ENCODE peak calls at places on chromosomes 1 and 21, in five cellular contexts. D is SK-N-MC, K is ascending aorta, F is right cardiac atrium, V is DND-41. E is an unnamed sample. For H3K9me3, the result is how much of the 10 kb centered on the place peaks cover.

GRCh38 chr1:51313961-51314777 is 16.2 kb downstream of the TTC39A start:
- DNase-seq in F (no peak), D (peak), V (no peak), K (no peak), E (no peak)

GRCh38 chr1:55337801-55338447 is 122.8 kb upstream of the USP24 start:
- DNase-seq in D (no peak), K (no peak), V (no peak), F (no peak), E (no peak)

GRCh38 chr1:159914252-159915018 is 10.9 kb downstream of the TAGLN2 start:
- DNase-seq in K (no peak), V (no peak), F (no peak), D (no peak), E (no peak)

GRCh38 chr1:107704911-107705310 is 260.1 kb downstream of the VAV3 start:
- DNase-seq in F (no peak), V (no peak), D (no peak), K (no peak), E (no peak)

GRCh38 chr1:15757016-15757543 is 1.5 kb upstream of the FBLIM1 start:
- DNase-seq in F (no peak), V (no peak), D (no peak), K (no peak), E (no peak)

GRCh38 chr1:225484657-225485606 is 57.1 kb upstream of the LBR start:
- DNase-seq in F (no peak), V (no peak), K (no peak), D (no peak), E (no peak)

GRCh38 chr1:218284377-218284916 is 646 bp upstream of the RRP15 start:
- DNase-seq in F (peak), V (no peak), D (no peak), K (no peak), E (no peak)

GRCh38 chr1:108051625-108052382 is 86.8 kb upstream of the VAV3 start:
- DNase-seq in K (no peak), F (no peak), V (no peak), D (no peak), E (no peak)

GRCh38 chr1:90114521-90115141 is 119.7 kb downstream of the ZNF326 start:
- DNase-seq in V (no peak), D (peak), K (no peak), F (no peak), E (no peak)

DNA sequence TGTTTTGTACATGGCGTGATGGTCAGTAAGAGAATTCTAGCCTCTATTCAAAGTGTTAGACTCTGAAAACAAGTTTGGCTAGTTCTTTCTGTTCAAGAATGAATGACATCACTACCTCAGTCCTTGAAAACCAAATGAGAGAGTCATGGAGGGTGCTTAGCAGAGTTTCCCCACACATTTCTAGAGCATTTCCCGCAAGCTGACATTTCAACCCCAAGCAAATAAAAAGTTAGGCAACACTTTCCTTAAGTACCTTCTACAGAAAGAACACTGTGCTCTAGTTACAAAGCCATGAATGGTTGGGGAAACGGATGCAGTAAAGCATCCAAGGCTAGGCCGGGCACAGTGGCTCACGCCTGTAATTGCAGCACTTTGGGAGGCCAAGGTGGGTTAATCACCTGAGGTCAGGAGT is 47.9 kb upstream of the SLC44A3 start:
- DNase-seq in D (no peak), V (no peak), F (no peak), K (no peak), E (no peak)
- H3K27ac ChIP-seq in D (no peak), V (no peak), F (no peak), K (no peak), E (no peak)

DNA sequence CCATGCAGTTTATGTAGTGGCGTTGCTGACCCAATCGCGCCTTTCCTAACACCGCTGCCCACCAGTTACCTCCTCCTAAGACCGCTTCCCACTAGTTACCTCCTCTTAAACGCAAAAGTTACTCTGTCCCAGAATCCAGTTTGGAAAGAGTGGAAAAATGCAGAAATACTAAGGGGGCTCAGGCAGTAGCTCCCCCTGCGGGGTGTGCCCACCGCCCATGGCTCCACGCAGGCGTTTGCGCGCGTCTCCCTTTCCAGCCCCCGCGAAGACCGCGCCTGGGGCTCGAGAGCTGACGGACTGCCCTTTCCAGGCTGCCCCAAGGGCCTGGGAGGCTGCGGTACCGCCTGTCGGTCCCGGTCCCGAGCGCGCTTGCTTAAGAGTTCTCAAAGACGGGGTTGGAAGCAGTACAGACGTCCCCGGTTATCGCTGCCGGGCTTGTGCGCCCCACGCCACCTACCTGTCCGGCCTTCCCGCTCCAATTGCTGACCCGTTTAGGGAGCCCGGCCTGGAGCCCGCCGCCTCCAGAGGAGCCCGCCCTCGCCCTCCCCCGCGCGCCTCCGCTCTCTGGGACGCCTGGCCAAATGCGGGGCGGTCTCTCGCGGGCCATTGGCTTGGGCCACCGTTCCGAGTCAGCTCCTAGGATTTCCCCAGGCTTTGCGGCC is 414.1 kb upstream of the ESRRG start:
- DNase-seq in D (no peak), K (no peak), V (no peak), F (peak), E (no peak)
- H3K9me3 ChIP-seq in D (under half), K (under half), V (under half), F (under half), E (under half)

DNA sequence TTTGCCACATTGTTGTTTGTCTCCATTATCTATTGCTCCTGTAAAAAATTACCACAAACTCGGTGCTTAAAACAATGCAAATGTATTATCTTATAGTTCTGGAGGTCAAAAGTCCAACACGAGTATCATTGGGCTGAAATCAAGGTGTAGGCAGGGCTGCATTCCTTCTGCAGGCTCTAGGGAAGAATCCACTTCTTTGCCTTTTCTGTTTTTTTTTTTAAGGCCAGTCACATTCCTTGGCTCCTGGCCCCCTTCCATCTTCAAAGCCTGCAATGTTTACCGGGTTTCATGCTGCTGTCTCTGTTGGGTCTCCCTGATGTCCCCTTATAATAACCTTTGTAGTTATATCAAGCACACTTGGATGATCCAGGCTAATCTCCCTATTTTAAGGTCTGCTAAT is 212.7 kb downstream of the PTBP2 start:
- DNase-seq in V (no peak), F (no peak), K (no peak), D (no peak), E (no peak)
- H3K27ac ChIP-seq in V (no peak), F (no peak), K (no peak), D (no peak), E (no peak)

GRCh38 chr21:17185685-17186084 is 327.2 kb upstream of the CXADR start:
- DNase-seq in K (no peak), D (no peak), F (peak), V (no peak), E (no peak)
- H3K9me3 ChIP-seq in K (under half), D (under half), F (under half), V (under half), E (under half)

DNA sequence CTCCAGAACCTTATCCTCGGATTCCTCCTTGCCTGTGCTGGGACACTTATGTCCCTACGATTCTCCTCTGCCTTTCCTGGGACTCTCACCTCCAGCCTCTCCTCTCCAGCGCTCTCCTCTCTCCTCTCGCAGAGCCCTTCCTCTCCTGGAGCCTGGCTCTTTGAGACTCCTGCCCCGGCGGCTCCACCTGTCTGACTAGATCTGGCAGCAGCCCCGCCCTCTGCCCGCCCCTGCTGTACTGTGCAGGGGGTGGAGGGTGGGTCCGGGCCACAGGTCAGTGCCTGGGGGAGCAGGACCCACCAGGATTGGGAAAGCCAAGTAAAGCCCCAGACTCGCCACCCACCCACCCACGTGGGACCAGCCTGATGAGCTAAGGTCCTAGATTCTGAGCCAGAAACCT is 1.6 kb downstream of the ELOVL1 start:
- DNase-seq in F (no peak), K (no peak), D (no peak), V (no peak), E (no peak)
- H3K27ac ChIP-seq in F (no peak), K (peak), D (peak), V (peak), E (no peak)